ENCODE peak calls at places on chromosomes 3 and 15, in four cellular contexts. K is heart right ventricle, U is substantia nigra, A is ascending aorta. I is an unnamed sample.
A peak's percentile ranks its signal among the peaks of the same experiment; 100 is the strongest.

GRCh38 chr3:139537325-139537724 is 2.2 kb downstream of the RBP1 start:
- DNase-seq in K (no peak), U (no peak), A (no peak), I (no peak)

GRCh38 chr3:185069583-185070030 is 83.3 kb downstream of the C3orf70 start:
- DNase-seq in K (no peak), U (no peak), A (no peak), I (no peak)

GRCh38 chr3:158094235-158094916 is 11.8 kb downstream of the SHOX2 start:
- DNase-seq in K (no peak), U (no peak), A (no peak), I (no peak)

GRCh38 chr3:2360815-2361214 is 262.1 kb downstream of the CNTN4 start:
- DNase-seq in K (no peak), U (no peak), A (no peak), I (no peak)

GRCh38 chr15:67809441-67809840 is 15.9 kb upstream of the SKOR1 start:
- DNase-seq in K (no peak), U (no peak), A (no peak), I (no peak)

GRCh38 chr15:34318277-34319079 is 19.1 kb downstream of the SLC12A6 start:
- DNase-seq in K (peak; percentile 72), U (peak; percentile 23), A (peak; percentile 80), I (no peak)

GRCh38 chr3:99366663-99367429 is 271.5 kb upstream of the COL8A1 start:
- DNase-seq in K (no peak), U (no peak), A (no peak), I (no peak)

GRCh38 chr3:88298189-88298588 is 148.4 kb downstream of the C3orf38 start:
- DNase-seq in K (no peak), U (no peak), A (no peak), I (no peak)

GRCh38 chr15:26630857-26631256 is 142.0 kb downstream of the GABRB3 start:
- DNase-seq in K (no peak), U (no peak), A (no peak), I (no peak)

GRCh38 chr3:12907296-12907695 is 65.9 kb upstream of the RPL32 start:
- DNase-seq in K (no peak), U (no peak), A (no peak), I (no peak)

GRCh38 chr15:101254157-101255065 is 2.6 kb upstream of the CHSY1 start:
- DNase-seq in K (no peak), U (no peak), A (peak; percentile 57), I (no peak)
- H3K27ac ChIP-seq in K (no peak overlapping the region), U (no peak overlapping the region), A (no peak overlapping the region), I (no peak overlapping the region)

GRCh38 chr3:119781330-119782198 is at the start of gene NR1I2:
- DNase-seq in K (no peak), U (no peak), A (no peak), I (no peak)
- H3K27ac ChIP-seq in K (no peak within 1 kb of the TSS), U (no peak within 1 kb of the TSS), A (no peak within 1 kb of the TSS), I (no peak within 1 kb of the TSS)

GRCh38 chr3:58150800-58151199 is 60.0 kb downstream of the DNASE1L3 start:
- DNase-seq in K (no peak), U (no peak), A (no peak), I (no peak)
- H3K27ac ChIP-seq in K (no peak overlapping the region), U (no peak overlapping the region), A (no peak overlapping the region), I (no peak overlapping the region)

DNA sequence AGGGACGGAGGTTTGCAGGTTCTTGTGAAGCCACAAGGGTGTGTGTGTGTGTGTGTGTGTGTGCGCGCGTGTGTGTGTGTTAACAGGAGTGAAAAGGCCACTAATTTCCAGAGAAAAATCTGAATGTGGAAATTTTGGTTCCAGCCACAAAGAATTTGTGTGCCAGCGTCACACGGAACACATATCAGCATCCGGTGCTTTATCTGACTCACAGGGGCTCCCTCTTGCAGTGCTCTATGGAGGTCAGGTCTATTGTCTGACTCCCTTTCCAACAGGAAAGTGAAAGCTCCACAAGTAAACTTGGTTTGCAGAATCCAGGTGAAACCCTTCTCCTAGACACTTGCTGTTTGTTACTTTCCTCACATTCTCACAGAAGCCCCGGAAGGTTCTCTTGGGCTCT is 6.2 kb downstream of the CLDN11 start:
- DNase-seq in K (no peak), U (no peak), A (no peak), I (no peak)
- H3K27ac ChIP-seq in K (no peak overlapping the region), U (peak overlapping the region; percentile 98), A (no peak overlapping the region), I (peak overlapping the region; percentile 92)

DNA sequence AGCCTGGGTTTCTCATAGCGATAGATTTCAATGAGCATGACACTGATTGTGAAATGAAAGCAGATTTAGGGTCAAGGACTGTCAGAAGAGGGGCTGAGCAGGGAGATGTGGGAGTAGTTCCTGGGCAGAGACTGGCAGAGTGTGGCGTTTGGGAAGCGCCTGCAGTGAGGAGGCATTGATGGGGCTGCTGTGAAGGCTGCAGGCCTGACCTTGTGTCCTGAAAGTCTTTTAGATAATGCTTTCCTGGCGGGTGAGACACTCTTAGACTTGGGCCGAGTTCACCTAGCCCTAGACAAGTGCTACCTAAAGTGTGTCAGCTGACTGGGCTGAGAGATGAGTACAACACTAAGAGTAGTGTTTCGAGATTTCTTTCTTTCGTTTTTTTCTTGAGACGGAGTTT is 20.7 kb downstream of the USP13 start:
- DNase-seq in K (no peak), U (no peak), A (no peak), I (no peak)
- H3K27ac ChIP-seq in K (peak overlapping the region; percentile 30), U (no peak overlapping the region), A (no peak overlapping the region), I (no peak overlapping the region)

GRCh38 chr15:89900849-89901248 is 7.1 kb upstream of the AP3S2 start:
- DNase-seq in K (peak; percentile 32), U (no peak), A (no peak), I (no peak)
- H3K27ac ChIP-seq in K (peak overlapping the region; percentile 49), U (no peak overlapping the region), A (no peak overlapping the region), I (no peak overlapping the region)

GRCh38 chr15:38992541-38993334 is 428.1 kb upstream of the RASGRP1 start:
- DNase-seq in K (no peak), U (no peak), A (no peak), I (no peak)
- H3K27ac ChIP-seq in K (peak overlapping the region; percentile 63), U (no peak overlapping the region), A (no peak overlapping the region), I (no peak overlapping the region)

DNA sequence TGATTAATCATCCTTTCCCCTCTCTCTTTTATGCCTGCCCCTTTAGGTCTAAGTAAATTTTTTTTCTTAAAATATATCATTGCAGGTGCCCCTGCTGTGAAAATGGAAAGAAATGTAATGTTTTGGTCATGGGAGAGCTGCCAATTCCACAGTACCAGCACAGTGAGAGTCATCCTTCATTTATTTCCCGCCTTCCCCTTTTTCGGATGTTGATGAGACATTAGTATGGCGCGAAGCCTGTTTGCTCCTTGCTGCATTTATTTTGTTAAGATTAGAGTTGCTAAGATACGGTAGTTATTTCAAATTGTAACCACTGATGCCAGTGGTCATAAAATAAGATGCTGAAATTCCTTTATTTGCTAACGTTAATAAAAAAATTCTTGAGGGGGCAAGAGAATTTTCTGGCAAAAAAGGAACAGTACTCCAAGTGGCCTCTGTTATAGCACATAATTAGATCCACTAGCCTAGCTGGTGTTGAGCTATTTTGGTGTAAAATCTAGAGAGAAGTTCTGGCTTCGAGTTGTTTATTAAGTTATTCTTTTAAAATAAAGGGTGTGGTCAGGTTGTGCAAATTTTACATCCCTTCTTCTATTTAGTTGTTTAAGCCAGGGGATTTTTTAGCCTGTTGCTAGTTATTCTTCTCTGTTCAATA is 62.8 kb downstream of the MDFIC2 start:
- DNase-seq in K (no peak), U (no peak), A (peak; percentile 77), I (no peak)
- H3K27ac ChIP-seq in K (no peak overlapping the region), U (no peak overlapping the region), A (peak overlapping the region; percentile 64), I (no peak overlapping the region)